ENCODE peak calls at places on chromosomes 7 and 10, in four cellular contexts. D, Y, T and B are unnamed samples.

GRCh38 chr7:111927383-111928019 is 278.7 kb downstream of the DOCK4 start:
- DNase-seq in D (no peak), Y (no peak), T (no peak), B (no peak)

GRCh38 chr7:116455009-116455408 is 44.5 kb upstream of the CAV2 start:
- DNase-seq in D (no peak), Y (no peak), T (no peak), B (no peak)

GRCh38 chr10:73065441-73065840 is 31.2 kb downstream of the P4HA1 start:
- DNase-seq in D (no peak), Y (no peak), T (no peak), B (no peak)

GRCh38 chr10:5937016-5937415 is 40.3 kb downstream of the IL15RA start:
- DNase-seq in D (no peak), Y (no peak), T (no peak), B (no peak)

GRCh38 chr10:114703377-114704125 is 45.5 kb upstream of the ABLIM1 start:
- DNase-seq in D (no peak), Y (no peak), T (peak; percentile 35), B (no peak)

GRCh38 chr7:112129655-112130323 is 76.4 kb downstream of the DOCK4 start:
- DNase-seq in D (no peak), Y (no peak), T (no peak), B (no peak)

GRCh38 chr7:135741905-135742304 is 6.7 kb downstream of the FAM180A start:
- DNase-seq in D (no peak), Y (peak; percentile 26), T (no peak), B (no peak)

GRCh38 chr7:94355389-94355788 is 39.3 kb upstream of the COL1A2 start:
- DNase-seq in D (no peak), Y (no peak), T (no peak), B (no peak)

GRCh38 chr10:110057461-110057860 is 49.7 kb downstream of the ADD3 start:
- DNase-seq in D (no peak), Y (no peak), T (no peak), B (no peak)

GRCh38 chr10:31129261-31129660 is 97.6 kb upstream of the ZNF438 start:
- DNase-seq in D (peak; percentile 90), Y (no peak), T (peak; percentile 60), B (no peak)

GRCh38 chr7:45890902-45891461 is 2.7 kb downstream of the IGFBP1 start:
- DNase-seq in D (peak; percentile 57), Y (no peak), T (peak; percentile 43), B (no peak)

GRCh38 chr7:79454325-79454960 is 976 bp upstream of the MAGI2 start:
- DNase-seq in D (peak; percentile 30), Y (peak; percentile 44), T (no peak), B (no peak)

GRCh38 chr7:334618-335357 is 44.8 kb downstream of the FOXL3 start:
- DNase-seq in D (no peak), Y (no peak), T (no peak), B (no peak)

GRCh38 chr10:88835910-88836221 is 15.8 kb downstream of the ANKRD22 start:
- DNase-seq in D (no peak), Y (no peak), T (no peak), B (no peak)

GRCh38 chr10:64075604-64076003 is 554.4 kb downstream of the REEP3 start:
- DNase-seq in D (no peak), Y (no peak), T (no peak), B (no peak)

GRCh38 chr10:71025535-71025934 is 137.2 kb upstream of the PCBD1 start:
- DNase-seq in D (peak; percentile 27), Y (no peak), T (peak; percentile 32), B (no peak)

GRCh38 chr7:108376206-108376605 is 80.0 kb downstream of the NRCAM start:
- DNase-seq in D (no peak), Y (no peak), T (no peak), B (no peak)

GRCh38 chr7:2024227-2024918 is 208.4 kb downstream of the MAD1L1 start:
- DNase-seq in D (no peak), Y (peak; percentile 16), T (no peak), B (no peak)

GRCh38 chr7:87223666-87224065 is 4.1 kb upstream of the TMEM243 start:
- DNase-seq in D (peak; percentile 37), Y (no peak), T (peak; percentile 36), B (no peak)

GRCh38 chr10:43160067-43160918 is 22.0 kb downstream of the CSGALNACT2 start:
- DNase-seq in D (peak; percentile 66), Y (no peak), T (peak; percentile 20), B (no peak)

GRCh38 chr10:73759512-73760115 is 15.4 kb downstream of the SEC24C start:
- DNase-seq in D (no peak), Y (no peak), T (no peak), B (no peak)

GRCh38 chr7:156781972-156782371 is 111.0 kb downstream of the LMBR1 start:
- DNase-seq in D (no peak), Y (no peak), T (no peak), B (no peak)

GRCh38 chr10:71727429-71728217 is 8.0 kb upstream of the C10orf105 start:
- DNase-seq in D (peak; percentile 19), Y (peak; percentile 64), T (no peak), B (no peak)

GRCh38 chr7:87627634-87627994 is 584 bp upstream of the RUNDC3B start:
- DNase-seq in D (no peak), Y (peak; percentile 16), T (no peak), B (no peak)

GRCh38 chr7:26924149-26924767 is 59.9 kb upstream of the SKAP2 start:
- DNase-seq in D (no peak), Y (no peak), T (no peak), B (no peak)

GRCh38 chr7:2564970-2565546 is 6.3 kb downstream of the IQCE start:
- DNase-seq in D (no peak), Y (no peak), T (no peak), B (no peak)

GRCh38 chr10:89120931-89121907 is 85.9 kb downstream of the CH25H start:
- DNase-seq in D (peak; percentile 80), Y (no peak), T (no peak), B (no peak)

GRCh38 chr7:99305473-99306260 is 20.0 kb upstream of the ARPC1A start:
- DNase-seq in D (no peak), Y (no peak), T (no peak), B (no peak)

GRCh38 chr10:117960345-117960744 is 86.4 kb downstream of the RAB11FIP2 start:
- DNase-seq in D (peak; percentile 31), Y (no peak), T (no peak), B (no peak)

GRCh38 chr7:123070702-123071286 is 75.3 kb upstream of the TAS2R16 start:
- DNase-seq in D (no peak), Y (no peak), T (peak; percentile 29), B (no peak)

GRCh38 chr10:52308251-52309031 is 5.6 kb upstream of the DKK1 start:
- DNase-seq in D (peak; percentile 52), Y (peak; percentile 46), T (peak; percentile 53), B (no peak)

GRCh38 chr7:43211276-43211675 is 98.8 kb downstream of the HECW1 start:
- DNase-seq in D (no peak), Y (no peak), T (no peak), B (peak; percentile 55)

GRCh38 chr7:151632750-151633515 is 113.2 kb upstream of the RHEB start:
- DNase-seq in D (no peak), Y (peak; percentile 61), T (no peak), B (no peak)

GRCh38 chr7:94276797-94277196 is 117.9 kb upstream of the COL1A2 start:
- DNase-seq in D (peak; percentile 58), Y (no peak), T (peak; percentile 28), B (no peak)

GRCh38 chr10:25493122-25493893 is 318.5 kb downstream of the GPR158 start:
- DNase-seq in D (peak; percentile 72), Y (no peak), T (peak; percentile 12), B (no peak)